ENCODE peak calls at places on chromosome 3, in seven cellular contexts. N is retina, E is frontal cortex, Y is pancreas, D is HCT116, T is endothelial cell, A is OCI-LY7. V is an unnamed sample.
A peak's percentile ranks its signal among the peaks of the same experiment; 100 is the strongest.

GRCh38 chr3:97684490-97684889 is 80.1 kb upstream of the ARL6 start:
- DNase-seq in N (no peak), E (no peak), Y (no peak), D (no peak), T (no peak), A (no peak), V (no peak)

GRCh38 chr3:23002846-23003800 is 200.0 kb upstream of the UBE2E2 start:
- DNase-seq in N (no peak), E (no peak), Y (no peak), D (no peak), T (no peak), A (no peak), V (no peak)

GRCh38 chr3:31213869-31214486 is 318.7 kb upstream of the STT3B start:
- DNase-seq in N (no peak), E (no peak), Y (no peak), D (no peak), T (no peak), A (peak; percentile 79), V (no peak)

GRCh38 chr3:32888739-32889138 is 62.7 kb upstream of the CCR4 start:
- DNase-seq in N (no peak), E (no peak), Y (no peak), D (no peak), T (no peak), A (no peak), V (no peak)

GRCh38 chr3:134937256-134938023 is 142.4 kb downstream of the EPHB1 start:
- DNase-seq in N (peak; percentile 83), E (no peak), Y (no peak), D (no peak), T (no peak), A (no peak), V (no peak)

GRCh38 chr3:65303431-65303830 is 615.6 kb upstream of the ADAMTS9 start:
- DNase-seq in N (no peak), E (no peak), Y (no peak), D (no peak), T (no peak), A (no peak), V (no peak)

GRCh38 chr3:53680026-53680425 is 166.2 kb downstream of the CHDH start:
- DNase-seq in N (peak; percentile 63), E (peak; percentile 29), Y (no peak), D (no peak), T (no peak), A (no peak), V (no peak)

GRCh38 chr3:46442591-46443530 is 21.8 kb downstream of the LTF start:
- DNase-seq in N (no peak), E (no peak), Y (no peak), D (no peak), T (peak; percentile 47), A (no peak), V (no peak)

GRCh38 chr3:143134446-143134845 is 14.9 kb downstream of the CHST2 start:
- DNase-seq in N (no peak), E (no peak), Y (no peak), D (no peak), T (no peak), A (no peak), V (no peak)

GRCh38 chr3:25911525-25912295 is 121.8 kb downstream of the OXSM start:
- DNase-seq in N (no peak), E (no peak), Y (no peak), D (no peak), T (no peak), A (no peak), V (peak; percentile 49)

GRCh38 chr3:43759297-43759782 is 68.6 kb downstream of the ABHD5 start:
- DNase-seq in N (no peak), E (no peak), Y (no peak), D (no peak), T (no peak), A (peak; percentile 28), V (peak; percentile 51)

GRCh38 chr3:123723527-123724168 is 138.8 kb upstream of the HACD2 start:
- DNase-seq in N (peak; percentile 81), E (peak; percentile 67), Y (no peak), D (peak; percentile 73), T (peak; percentile 70), A (peak; percentile 81), V (peak; percentile 61)

GRCh38 chr3:112931737-112932521 is 43.0 kb downstream of the CD200R1 start:
- DNase-seq in N (no peak), E (no peak), Y (peak; percentile 15), D (no peak), T (no peak), A (no peak), V (no peak)

GRCh38 chr3:8982509-8982908 is 19.2 kb upstream of the RAD18 start:
- DNase-seq in N (no peak), E (no peak), Y (no peak), D (no peak), T (no peak), A (no peak), V (no peak)

GRCh38 chr3:166362698-166363097 is 525.5 kb upstream of the BCHE start:
- DNase-seq in N (no peak), E (no peak), Y (no peak), D (no peak), T (no peak), A (no peak), V (no peak)

GRCh38 chr3:107987036-107987557 is 103.7 kb downstream of the CD47 start:
- DNase-seq in N (no peak), E (no peak), Y (no peak), D (peak; percentile 24), T (no peak), A (no peak), V (no peak)

GRCh38 chr3:11661827-11662226 is 18.1 kb upstream of the VGLL4 start:
- DNase-seq in N (no peak), E (no peak), Y (no peak), D (no peak), T (no peak), A (no peak), V (peak; percentile 30)

GRCh38 chr3:131216801-131217200 is 164.8 kb upstream of the NUDT16 start:
- DNase-seq in N (peak; percentile 19), E (no peak), Y (no peak), D (peak; percentile 74), T (no peak), A (no peak), V (no peak)

GRCh38 chr3:150890320-150890719 is 14.9 kb downstream of the MINDY4B start:
- DNase-seq in N (no peak), E (no peak), Y (no peak), D (no peak), T (no peak), A (no peak), V (no peak)

GRCh38 chr3:135908225-135908624 is 57.3 kb upstream of the PPP2R3A start:
- DNase-seq in N (no peak), E (no peak), Y (no peak), D (peak; percentile 10), T (no peak), A (no peak), V (no peak)

GRCh38 chr3:150775001-150775599 is 12.1 kb upstream of the SIAH2 start:
- DNase-seq in N (no peak), E (no peak), Y (no peak), D (no peak), T (no peak), A (no peak), V (no peak)

GRCh38 chr3:150409125-150409526 is 1.0 kb downstream of the TSC22D2 start:
- DNase-seq in N (peak; percentile 84), E (peak; percentile 8), Y (no peak), D (no peak), T (no peak), A (peak; percentile 33), V (no peak)

GRCh38 chr3:3586843-3587626 is 212.2 kb upstream of the LRRN1 start:
- DNase-seq in N (peak; percentile 36), E (no peak), Y (no peak), D (no peak), T (no peak), A (no peak), V (no peak)

GRCh38 chr3:72263223-72264015 is 478.5 kb upstream of the PROK2 start:
- DNase-seq in N (no peak), E (no peak), Y (no peak), D (no peak), T (no peak), A (no peak), V (no peak)

GRCh38 chr3:180073561-180073960 is 36.8 kb upstream of the PEX5L start:
- DNase-seq in N (no peak), E (no peak), Y (no peak), D (no peak), T (no peak), A (no peak), V (no peak)